ENCODE peak calls at places on chromosomes 11 and 22, in six cellular contexts. One of them, this sample, is unnamed.
A peak's percentile ranks its signal among the peaks of the same experiment; 100 is the strongest.

GRCh38 chr22:40178417-40179409 is 988 bp downstream of the TNRC6B start:
- DNase-seq in ovary: no peak
- DNase-seq in adrenal gland: peak; percentile 27
- DNase-seq in GM12891: no peak
- DNase-seq in lower leg skin: no peak
- DNase-seq in IMR-90: peak; percentile 57
- DNase-seq in this sample: peak; percentile 33

GRCh38 chr22:35335936-35336781 is 36.5 kb downstream of the TOM1 start:
- DNase-seq in adrenal gland: peak; percentile 90
- DNase-seq in lower leg skin: no peak
- DNase-seq in IMR-90: no peak
- DNase-seq in GM12891: no peak
- DNase-seq in ovary: no peak
- DNase-seq in this sample: no peak

GRCh38 chr11:33319965-33320813 is 63.0 kb downstream of the HIPK3 start:
- DNase-seq in adrenal gland: no peak
- DNase-seq in ovary: no peak
- DNase-seq in IMR-90: no peak
- DNase-seq in GM12891: no peak
- DNase-seq in lower leg skin: no peak
- DNase-seq in this sample: no peak

GRCh38 chr11:12164061-12165014 is 53.9 kb downstream of the MICAL2 start:
- DNase-seq in ovary: no peak
- DNase-seq in GM12891: no peak
- DNase-seq in IMR-90: peak; percentile 91
- DNase-seq in lower leg skin: no peak
- DNase-seq in adrenal gland: no peak
- DNase-seq in this sample: peak; percentile 83

GRCh38 chr11:81222491-81222890 is 1511.2 kb downstream of the FAM181B start:
- DNase-seq in ovary: no peak
- DNase-seq in GM12891: no peak
- DNase-seq in lower leg skin: no peak
- DNase-seq in adrenal gland: no peak
- DNase-seq in IMR-90: no peak
- DNase-seq in this sample: no peak

GRCh38 chr22:43126506-43127165 is 16.1 kb downstream of the BIK start:
- DNase-seq in adrenal gland: no peak
- DNase-seq in GM12891: no peak
- DNase-seq in lower leg skin: no peak
- DNase-seq in IMR-90: peak; percentile 85
- DNase-seq in ovary: no peak
- DNase-seq in this sample: no peak

GRCh38 chr22:43060213-43060612 is 29.0 kb downstream of the TTLL1 start:
- DNase-seq in ovary: peak; percentile 31
- DNase-seq in adrenal gland: no peak
- DNase-seq in GM12891: peak; percentile 57
- DNase-seq in lower leg skin: no peak
- DNase-seq in IMR-90: no peak
- DNase-seq in this sample: no peak

GRCh38 chr22:50546326-50547230 is 879 bp downstream of the KLHDC7B start:
- DNase-seq in ovary: no peak
- DNase-seq in IMR-90: no peak
- DNase-seq in GM12891: no peak
- DNase-seq in lower leg skin: no peak
- DNase-seq in adrenal gland: no peak
- DNase-seq in this sample: no peak

GRCh38 chr11:117984471-117984870 is 1.7 kb upstream of the IL10RA start:
- DNase-seq in IMR-90: no peak
- DNase-seq in GM12891: no peak
- DNase-seq in lower leg skin: no peak
- DNase-seq in adrenal gland: no peak
- DNase-seq in ovary: no peak
- DNase-seq in this sample: no peak

GRCh38 chr22:36332623-36333331 is 55.0 kb downstream of the MYH9 start:
- DNase-seq in adrenal gland: no peak
- DNase-seq in IMR-90: peak; percentile 83
- DNase-seq in lower leg skin: no peak
- DNase-seq in ovary: no peak
- DNase-seq in GM12891: no peak
- DNase-seq in this sample: peak; percentile 92

GRCh38 chr11:15815246-15816209 is 540.8 kb downstream of the SOX6 start:
- DNase-seq in GM12891: no peak
- DNase-seq in ovary: no peak
- DNase-seq in lower leg skin: no peak
- DNase-seq in adrenal gland: no peak
- DNase-seq in IMR-90: no peak
- DNase-seq in this sample: no peak

GRCh38 chr11:37988031-37988430 is 1390.0 kb upstream of the RAG2 start:
- DNase-seq in GM12891: no peak
- DNase-seq in IMR-90: peak; percentile 17
- DNase-seq in ovary: peak; percentile 31
- DNase-seq in lower leg skin: no peak
- DNase-seq in adrenal gland: no peak
- DNase-seq in this sample: no peak

GRCh38 chr22:35330258-35330861 is 30.7 kb downstream of the TOM1 start:
- DNase-seq in lower leg skin: peak; percentile 89
- DNase-seq in adrenal gland: peak; percentile 93
- DNase-seq in IMR-90: peak; percentile 86
- DNase-seq in ovary: peak; percentile 87
- DNase-seq in GM12891: no peak
- DNase-seq in this sample: peak; percentile 60

GRCh38 chr22:27804683-27805297 is 3.2 kb upstream of the MN1 start:
- DNase-seq in ovary: peak; percentile 82
- DNase-seq in GM12891: peak; percentile 71
- DNase-seq in IMR-90: peak; percentile 64
- DNase-seq in lower leg skin: no peak
- DNase-seq in adrenal gland: peak; percentile 64
- DNase-seq in this sample: peak; percentile 60

GRCh38 chr11:74826901-74827300 is 78.3 kb downstream of the RNF169 start:
- DNase-seq in lower leg skin: no peak
- DNase-seq in adrenal gland: no peak
- DNase-seq in IMR-90: no peak
- DNase-seq in GM12891: no peak
- DNase-seq in ovary: no peak
- DNase-seq in this sample: no peak

GRCh38 chr11:69050592-69051380 is 2.1 kb downstream of the TPCN2 start:
- DNase-seq in ovary: no peak
- DNase-seq in GM12891: no peak
- DNase-seq in IMR-90: no peak
- DNase-seq in lower leg skin: no peak
- DNase-seq in adrenal gland: no peak
- DNase-seq in this sample: no peak

GRCh38 chr11:63573881-63574855 is 11.0 kb upstream of the PLAAT2 start:
- DNase-seq in IMR-90: peak; percentile 85
- DNase-seq in GM12891: no peak
- DNase-seq in lower leg skin: no peak
- DNase-seq in adrenal gland: peak; percentile 51
- DNase-seq in ovary: peak; percentile 53
- DNase-seq in this sample: peak; percentile 67

GRCh38 chr11:73931951-73932350 is 18.9 kb upstream of the DNAJB13 start:
- DNase-seq in IMR-90: no peak
- DNase-seq in adrenal gland: no peak
- DNase-seq in GM12891: no peak
- DNase-seq in ovary: no peak
- DNase-seq in lower leg skin: no peak
- DNase-seq in this sample: no peak

GRCh38 chr11:123082977-123083376 is 21.0 kb upstream of the HSPA8 start:
- DNase-seq in ovary: no peak
- DNase-seq in GM12891: no peak
- DNase-seq in IMR-90: no peak
- DNase-seq in lower leg skin: no peak
- DNase-seq in adrenal gland: no peak
- DNase-seq in this sample: peak; percentile 23

GRCh38 chr11:41789376-41789775 is 329.9 kb upstream of the LRRC4C start:
- DNase-seq in GM12891: no peak
- DNase-seq in adrenal gland: no peak
- DNase-seq in IMR-90: no peak
- DNase-seq in lower leg skin: no peak
- DNase-seq in ovary: no peak
- DNase-seq in this sample: no peak

GRCh38 chr22:39567135-39567946 is 3.2 kb upstream of the CACNA1I start:
- DNase-seq in IMR-90: no peak
- DNase-seq in adrenal gland: no peak
- DNase-seq in GM12891: no peak
- DNase-seq in ovary: no peak
- DNase-seq in lower leg skin: no peak
- DNase-seq in this sample: no peak

GRCh38 chr11:128549256-128549944 is 38.0 kb downstream of the ETS1 start:
- DNase-seq in IMR-90: no peak
- DNase-seq in lower leg skin: no peak
- DNase-seq in adrenal gland: peak; percentile 38
- DNase-seq in GM12891: no peak
- DNase-seq in ovary: peak; percentile 59
- DNase-seq in this sample: no peak

GRCh38 chr11:128876133-128876650 is 9.1 kb upstream of the KCNJ1 start:
- DNase-seq in IMR-90: no peak
- DNase-seq in GM12891: no peak
- DNase-seq in ovary: no peak
- DNase-seq in lower leg skin: no peak
- DNase-seq in adrenal gland: no peak
- DNase-seq in this sample: no peak

GRCh38 chr11:70270877-70271634 is 566 bp downstream of the PPFIA1 start:
- DNase-seq in ovary: peak; percentile 37
- DNase-seq in IMR-90: peak; percentile 65
- DNase-seq in adrenal gland: peak; percentile 35
- DNase-seq in lower leg skin: no peak
- DNase-seq in GM12891: peak; percentile 42
- DNase-seq in this sample: no peak

GRCh38 chr22:20027966-20028854 is 7.3 kb downstream of the TANGO2 start:
- DNase-seq in IMR-90: no peak
- DNase-seq in lower leg skin: no peak
- DNase-seq in ovary: no peak
- DNase-seq in GM12891: no peak
- DNase-seq in adrenal gland: no peak
- DNase-seq in this sample: no peak

GRCh38 chr22:27877501-27877900 is 41.6 kb downstream of the PITPNB start:
- DNase-seq in adrenal gland: no peak
- DNase-seq in GM12891: no peak
- DNase-seq in IMR-90: no peak
- DNase-seq in ovary: no peak
- DNase-seq in lower leg skin: no peak
- DNase-seq in this sample: no peak

GRCh38 chr11:693415-693831 is 1.6 kb downstream of the DEAF1 start:
- DNase-seq in adrenal gland: no peak
- DNase-seq in IMR-90: no peak
- DNase-seq in lower leg skin: no peak
- DNase-seq in ovary: no peak
- DNase-seq in GM12891: no peak
- DNase-seq in this sample: no peak

DNA sequence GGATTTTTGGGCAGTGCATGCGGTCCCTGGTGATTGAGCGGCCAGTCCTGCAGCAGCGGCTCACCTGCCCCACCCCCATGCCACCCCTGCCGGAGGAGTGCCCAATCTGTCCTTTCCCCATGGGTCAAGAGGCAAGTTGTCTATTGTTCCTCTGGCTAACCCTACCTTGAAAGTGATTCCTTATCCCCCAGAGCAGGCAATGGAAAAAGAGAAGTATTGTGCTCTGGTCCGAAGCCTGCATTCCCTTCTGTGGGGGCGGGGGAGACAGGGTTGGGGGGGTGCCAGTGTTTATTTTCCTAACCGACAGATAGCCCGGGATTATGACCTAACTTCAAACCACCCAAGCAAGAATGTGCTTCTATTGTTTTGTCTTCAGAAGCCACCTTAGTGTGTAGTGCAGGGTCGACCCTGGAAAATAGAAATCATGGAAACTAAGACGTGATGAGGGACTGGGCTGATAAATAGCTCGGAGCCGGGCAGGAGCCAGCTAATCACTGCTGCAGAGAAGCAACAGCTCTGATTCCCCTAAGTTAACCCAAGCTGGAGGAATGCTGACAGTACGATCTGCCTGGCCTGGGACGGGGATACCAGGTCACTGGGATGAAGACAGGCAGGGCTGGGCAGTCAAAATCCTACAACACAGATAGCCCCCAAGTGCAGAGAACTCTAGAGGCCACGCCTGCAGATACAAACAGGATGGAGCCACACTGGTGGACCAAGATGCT is 38.7 kb upstream of the ATXN10 start:
- DNase-seq in IMR-90: no peak
- DNase-seq in adrenal gland: no peak
- DNase-seq in GM12891: no peak
- DNase-seq in ovary: no peak
- DNase-seq in lower leg skin: no peak
- DNase-seq in this sample: no peak
- TF ChIP-seq POLR2A in IMR-90: no peak
- TF ChIP-seq POLR2A in adrenal gland: no peak
- TF ChIP-seq POLR2A in GM12891: no peak
- TF ChIP-seq POLR2A in ovary: no peak
- TF ChIP-seq POLR2A in lower leg skin: no peak
- TF ChIP-seq POLR2A in this sample: no peak

DNA sequence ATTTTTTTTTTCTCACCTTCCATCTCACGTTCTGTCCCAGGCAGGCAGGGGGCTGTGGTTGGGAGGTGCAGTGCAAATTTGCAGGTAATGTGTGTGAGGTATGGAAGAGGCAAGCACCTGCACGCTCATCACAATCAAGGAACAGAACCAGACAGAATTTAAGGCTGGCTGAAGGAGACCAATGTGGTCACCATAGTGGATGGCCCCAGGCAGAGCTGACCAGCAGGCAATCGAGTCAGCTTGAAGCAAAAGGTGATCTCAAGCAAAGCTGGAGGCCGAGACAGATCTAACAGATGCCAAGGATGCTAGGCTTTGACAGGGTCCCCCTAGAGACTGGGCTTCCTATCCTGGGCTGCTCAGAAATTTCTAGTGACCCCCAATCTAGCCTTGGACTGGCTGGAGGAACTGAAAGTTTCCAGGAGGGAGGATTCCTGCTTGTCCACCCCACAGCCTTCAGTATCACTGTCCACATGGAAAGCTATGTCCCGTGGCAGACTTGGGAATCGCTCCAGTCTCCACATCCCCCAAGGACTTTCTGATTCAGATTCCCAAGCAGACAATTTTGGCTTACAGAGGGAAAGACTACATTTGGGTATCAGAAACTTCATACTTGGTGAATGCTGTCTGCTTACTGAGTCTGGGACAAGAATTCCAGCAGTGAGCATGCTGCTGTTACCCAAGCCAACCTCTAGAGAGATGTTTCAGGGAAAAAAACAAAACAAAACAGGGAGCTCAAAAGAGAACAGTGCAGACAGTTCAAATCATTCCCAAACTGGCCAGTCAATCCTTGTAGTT is 9.0 kb upstream of the MICAL3 start:
- DNase-seq in IMR-90: peak; percentile 41
- DNase-seq in GM12891: no peak
- DNase-seq in ovary: peak; percentile 51
- DNase-seq in lower leg skin: no peak
- DNase-seq in adrenal gland: no peak
- DNase-seq in this sample: no peak
- TF ChIP-seq POLR2A in IMR-90: no peak
- TF ChIP-seq POLR2A in GM12891: no peak
- TF ChIP-seq POLR2A in ovary: no peak
- TF ChIP-seq POLR2A in lower leg skin: no peak
- TF ChIP-seq POLR2A in adrenal gland: no peak
- TF ChIP-seq POLR2A in this sample: no peak

GRCh38 chr11:76235233-76236091 is 29.2 kb upstream of the WNT11 start:
- DNase-seq in IMR-90: peak; percentile 91
- DNase-seq in GM12891: peak; percentile 95
- DNase-seq in lower leg skin: peak; percentile 92
- DNase-seq in adrenal gland: peak; percentile 88
- DNase-seq in ovary: peak; percentile 94
- DNase-seq in this sample: peak; percentile 88
- TF ChIP-seq POLR2A in IMR-90: peak; percentile 50
- TF ChIP-seq POLR2A in GM12891: no peak
- TF ChIP-seq POLR2A in lower leg skin: no peak
- TF ChIP-seq POLR2A in adrenal gland: peak; percentile 8
- TF ChIP-seq POLR2A in ovary: peak; percentile 54
- TF ChIP-seq POLR2A in this sample: peak; percentile 21

GRCh38 chr11:93733474-93733873 is 7.8 kb downstream of the TAF1D start:
- DNase-seq in IMR-90: no peak
- DNase-seq in adrenal gland: no peak
- DNase-seq in ovary: no peak
- DNase-seq in GM12891: no peak
- DNase-seq in lower leg skin: no peak
- DNase-seq in this sample: no peak
- TF ChIP-seq POLR2A in IMR-90: no peak
- TF ChIP-seq POLR2A in adrenal gland: no peak
- TF ChIP-seq POLR2A in ovary: no peak
- TF ChIP-seq POLR2A in GM12891: peak; percentile 36
- TF ChIP-seq POLR2A in lower leg skin: no peak
- TF ChIP-seq POLR2A in this sample: no peak

This sample was measured in prostate gland.